ENCODE peak calls at places on chromosomes 2 and 18, in eight cellular contexts. B is ELF-1; S is stimulated activated naive B cell treated with anti-CD40 and anti-IgM and Interleukin-4, amounts not matched to agents 10 μg/mL and 1 μg/mL and 100 μg/mL, for 72 hours; G is stimulated activated CD4-positive, alpha-beta T cell treated with anti-CD3 and anti-CD28 coated beads, Interleukin-2, amount 100 ng/mL, for 48 hours; D is SJCRH30; K is body of pancreas; F is activated T-cell treated with anti-CD3 and anti-CD28 coated beads, Interleukin-2, amount 50 U/mL, for 1 hour; L is CD8-positive, alpha-beta T cell. U is an unnamed sample.

GRCh38 chr2:61125798-61126197 is 36.2 kb upstream of the C2orf74 start:
- DNase-seq in B (no peak), S (no peak), G (no peak), D (no peak), K (no peak), F (no peak), L (no peak), U (no peak)

GRCh38 chr2:28613616-28614501 is 118.0 kb downstream of the PLB1 start:
- DNase-seq in B (no peak), S (no peak), G (peak), D (peak), K (peak), F (peak), L (peak), U (no peak)

GRCh38 chr2:134493797-134494196 is 225.0 kb downstream of the TMEM163 start:
- DNase-seq in B (no peak), S (no peak), G (no peak), D (no peak), K (no peak), F (no peak), L (no peak), U (no peak)

GRCh38 chr2:143607446-143608110 is 478.4 kb downstream of the ARHGAP15 start:
- DNase-seq in B (peak), S (no peak), G (no peak), D (peak), K (no peak), F (no peak), L (no peak), U (no peak)

GRCh38 chr2:121502781-121503180 is 27.9 kb upstream of the RNU4ATAC start:
- DNase-seq in B (no peak), S (no peak), G (no peak), D (no peak), K (no peak), F (no peak), L (no peak), U (no peak)

GRCh38 chr2:201406077-201406662 is 45.1 kb downstream of the TRAK2 start:
- DNase-seq in B (no peak), S (no peak), G (no peak), D (no peak), K (peak), F (no peak), L (no peak), U (no peak)

GRCh38 chr2:348517-348916 is 60.6 kb upstream of the ALKAL2 start:
- DNase-seq in B (no peak), S (no peak), G (no peak), D (no peak), K (no peak), F (no peak), L (no peak), U (no peak)

GRCh38 chr2:61178603-61179545 is 16.9 kb downstream of the C2orf74 start:
- DNase-seq in B (no peak), S (no peak), G (no peak), D (peak), K (peak), F (no peak), L (no peak), U (no peak)

GRCh38 chr2:45771251-45771650 is 119.8 kb downstream of the PRKCE start:
- DNase-seq in B (peak), S (no peak), G (no peak), D (peak), K (peak), F (no peak), L (no peak), U (peak)

GRCh38 chr2:224142397-224143312 is 103.6 kb upstream of the SERPINE2 start:
- DNase-seq in B (no peak), S (no peak), G (no peak), D (no peak), K (no peak), F (no peak), L (no peak), U (no peak)

GRCh38 chr2:222756362-222756831 is 84.9 kb downstream of the MOGAT1 start:
- DNase-seq in B (peak), S (no peak), G (no peak), D (peak), K (no peak), F (no peak), L (no peak), U (no peak)

GRCh38 chr2:43133708-43134570 is 92.5 kb downstream of the ZFP36L2 start:
- DNase-seq in B (no peak), S (peak), G (no peak), D (no peak), K (no peak), F (peak), L (peak), U (peak)

GRCh38 chr18:11178951-11179549 is 29.7 kb upstream of the PIEZO2 start:
- DNase-seq in B (no peak), S (no peak), G (no peak), D (peak), K (peak), F (no peak), L (no peak), U (no peak)

GRCh38 chr2:55771612-55772011 is 78.0 kb upstream of the PNPT1 start:
- DNase-seq in B (no peak), S (no peak), G (no peak), D (peak), K (no peak), F (no peak), L (no peak), U (no peak)

GRCh38 chr2:191686079-191686478 is 8.1 kb downstream of the NABP1 start:
- DNase-seq in B (no peak), S (no peak), G (no peak), D (no peak), K (no peak), F (no peak), L (no peak), U (no peak)

U was measured in nucleus accumbens.